ENCODE peak calls at places on chromosomes 1 and 21, in five cellular contexts. One of them, this sample, is unnamed.

GRCh38 chr1:62198069-62198780 is 3.6 kb downstream of the L1TD1 start:
- DNase-seq in neuronal stem cell: no peak
- DNase-seq in H9: peak; percentile 84
- DNase-seq in IMR-90: no peak
- DNase-seq in trophoblast cell: no peak
- DNase-seq in this sample: peak; percentile 88

GRCh38 chr21:35428041-35428400 is 378.9 kb upstream of the RUNX1 start:
- DNase-seq in neuronal stem cell: no peak
- DNase-seq in H9: no peak
- DNase-seq in IMR-90: peak; percentile 35
- DNase-seq in trophoblast cell: no peak
- DNase-seq in this sample: no peak

GRCh38 chr21:37668462-37669239 is 247.6 kb downstream of the KCNJ6 start:
- DNase-seq in neuronal stem cell: no peak
- DNase-seq in H9: peak; percentile 53
- DNase-seq in IMR-90: no peak
- DNase-seq in trophoblast cell: no peak
- DNase-seq in this sample: peak; percentile 67

GRCh38 chr1:36987276-36987675 is 47.0 kb downstream of the GRIK3 start:
- DNase-seq in neuronal stem cell: no peak
- DNase-seq in H9: no peak
- DNase-seq in IMR-90: no peak
- DNase-seq in trophoblast cell: no peak
- DNase-seq in this sample: no peak

GRCh38 chr1:160814316-160814715 is 18.3 kb downstream of the LY9 start:
- DNase-seq in neuronal stem cell: no peak
- DNase-seq in H9: no peak
- DNase-seq in IMR-90: no peak
- DNase-seq in trophoblast cell: no peak
- DNase-seq in this sample: no peak

GRCh38 chr1:245879091-245879490 is 628.0 kb downstream of the SMYD3 start:
- DNase-seq in neuronal stem cell: no peak
- DNase-seq in H9: no peak
- DNase-seq in IMR-90: no peak
- DNase-seq in trophoblast cell: peak; percentile 76
- DNase-seq in this sample: peak; percentile 16

GRCh38 chr1:54218883-54219687 is 19.1 kb downstream of the MRPL37 start:
- DNase-seq in neuronal stem cell: no peak
- DNase-seq in H9: no peak
- DNase-seq in IMR-90: peak; percentile 16
- DNase-seq in trophoblast cell: no peak
- DNase-seq in this sample: no peak

GRCh38 chr1:88647749-88648415 is 36.2 kb upstream of the PKN2 start:
- DNase-seq in neuronal stem cell: no peak
- DNase-seq in H9: no peak
- DNase-seq in IMR-90: no peak
- DNase-seq in trophoblast cell: no peak
- DNase-seq in this sample: peak; percentile 68

GRCh38 chr1:205922314-205922713 is 20.9 kb downstream of the SLC26A9 start:
- DNase-seq in neuronal stem cell: no peak
- DNase-seq in H9: peak; percentile 12
- DNase-seq in IMR-90: no peak
- DNase-seq in trophoblast cell: no peak
- DNase-seq in this sample: no peak

GRCh38 chr1:178529364-178530036 is 16.6 kb downstream of the TEX35 start:
- DNase-seq in neuronal stem cell: no peak
- DNase-seq in H9: peak; percentile 56
- DNase-seq in IMR-90: no peak
- DNase-seq in trophoblast cell: no peak
- DNase-seq in this sample: peak; percentile 28

GRCh38 chr1:61428146-61428545 is 296.8 kb downstream of the TM2D1 start:
- DNase-seq in neuronal stem cell: no peak
- DNase-seq in H9: no peak
- DNase-seq in IMR-90: no peak
- DNase-seq in trophoblast cell: no peak
- DNase-seq in this sample: no peak

GRCh38 chr1:96710708-96711477 is 10.7 kb upstream of the PTBP2 start:
- DNase-seq in neuronal stem cell: no peak
- DNase-seq in H9: no peak
- DNase-seq in IMR-90: peak; percentile 69
- DNase-seq in trophoblast cell: no peak
- DNase-seq in this sample: no peak

GRCh38 chr21:33116669-33117267 is 46.8 kb downstream of the OLIG1 start:
- DNase-seq in neuronal stem cell: no peak
- DNase-seq in H9: no peak
- DNase-seq in IMR-90: no peak
- DNase-seq in trophoblast cell: no peak
- DNase-seq in this sample: no peak

GRCh38 chr1:35111106-35111505 is 31.9 kb downstream of the ZMYM1 start:
- DNase-seq in neuronal stem cell: no peak
- DNase-seq in H9: no peak
- DNase-seq in IMR-90: peak; percentile 92
- DNase-seq in trophoblast cell: no peak
- DNase-seq in this sample: no peak

GRCh38 chr1:23018661-23019093 is 591 bp upstream of the KDM1A start:
- DNase-seq in neuronal stem cell: no peak
- DNase-seq in H9: no peak
- DNase-seq in IMR-90: no peak
- DNase-seq in trophoblast cell: no peak
- DNase-seq in this sample: no peak

GRCh38 chr1:185819798-185820197 is 85.6 kb downstream of the HMCN1 start:
- DNase-seq in neuronal stem cell: no peak
- DNase-seq in H9: no peak
- DNase-seq in IMR-90: no peak
- DNase-seq in trophoblast cell: no peak
- DNase-seq in this sample: no peak

GRCh38 chr1:234118911-234119310 is 214.4 kb downstream of the SLC35F3 start:
- DNase-seq in neuronal stem cell: no peak
- DNase-seq in H9: no peak
- DNase-seq in IMR-90: no peak
- DNase-seq in trophoblast cell: no peak
- DNase-seq in this sample: no peak

GRCh38 chr1:17598251-17598650 is 58.8 kb downstream of the ARHGEF10L start:
- DNase-seq in neuronal stem cell: no peak
- DNase-seq in H9: no peak
- DNase-seq in IMR-90: no peak
- DNase-seq in trophoblast cell: peak; percentile 79
- DNase-seq in this sample: no peak

GRCh38 chr1:32939655-32940371 is 24.8 kb downstream of the RNF19B start:
- DNase-seq in neuronal stem cell: no peak
- DNase-seq in H9: no peak
- DNase-seq in IMR-90: peak; percentile 96
- DNase-seq in trophoblast cell: no peak
- DNase-seq in this sample: no peak

GRCh38 chr1:227943354-227943753 is 4.4 kb downstream of the WNT9A start:
- DNase-seq in neuronal stem cell: no peak
- DNase-seq in H9: no peak
- DNase-seq in IMR-90: no peak
- DNase-seq in trophoblast cell: no peak
- DNase-seq in this sample: no peak

GRCh38 chr1:156150107-156151000 is 3.0 kb upstream of the SEMA4A start:
- DNase-seq in neuronal stem cell: peak; percentile 58
- DNase-seq in H9: no peak
- DNase-seq in IMR-90: no peak
- DNase-seq in trophoblast cell: no peak
- DNase-seq in this sample: no peak

GRCh38 chr21:45347048-45347711 is 57.8 kb upstream of the COL18A1 start:
- DNase-seq in neuronal stem cell: no peak
- DNase-seq in H9: no peak
- DNase-seq in IMR-90: no peak
- DNase-seq in trophoblast cell: no peak
- DNase-seq in this sample: peak; percentile 55
- H2AK5ac ChIP-seq in neuronal stem cell: no peak overlapping the region
- H2AK5ac ChIP-seq in H9: no peak overlapping the region
- H2AK5ac ChIP-seq in IMR-90: no peak overlapping the region
- H2AK5ac ChIP-seq in trophoblast cell: peak overlapping the region; percentile 11
- H2AK5ac ChIP-seq in this sample: no peak overlapping the region

GRCh38 chr1:58310881-58311280 is 235.6 kb downstream of the OMA1 start:
- DNase-seq in neuronal stem cell: no peak
- DNase-seq in H9: no peak
- DNase-seq in IMR-90: no peak
- DNase-seq in trophoblast cell: no peak
- DNase-seq in this sample: peak; percentile 55

GRCh38 chr1:58317086-58317485 is 229.4 kb downstream of the OMA1 start:
- DNase-seq in neuronal stem cell: no peak
- DNase-seq in H9: no peak
- DNase-seq in IMR-90: no peak
- DNase-seq in trophoblast cell: no peak
- DNase-seq in this sample: no peak

GRCh38 chr1:58317694-58318093 is 228.8 kb downstream of the OMA1 start:
- DNase-seq in neuronal stem cell: no peak
- DNase-seq in H9: no peak
- DNase-seq in IMR-90: no peak
- DNase-seq in trophoblast cell: no peak
- DNase-seq in this sample: no peak

GRCh38 chr1:58318157-58318665 is 228.3 kb downstream of the OMA1 start:
- DNase-seq in neuronal stem cell: no peak
- DNase-seq in H9: no peak
- DNase-seq in IMR-90: no peak
- DNase-seq in trophoblast cell: no peak
- DNase-seq in this sample: no peak

GRCh38 chr1:58316141-58316540 is 230.4 kb downstream of the OMA1 start:
- DNase-seq in neuronal stem cell: no peak
- DNase-seq in H9: no peak
- DNase-seq in IMR-90: no peak
- DNase-seq in trophoblast cell: no peak
- DNase-seq in this sample: no peak
- H3K4me1 ChIP-seq in neuronal stem cell: no peaks in the 10 kb centered on the region
- H3K4me1 ChIP-seq in H9: peaks cover 8% of the 10 kb centered on the region
- H3K4me1 ChIP-seq in IMR-90: no peaks in the 10 kb centered on the region
- H3K4me1 ChIP-seq in trophoblast cell: peaks cover 3% of the 10 kb centered on the region
- H3K4me1 ChIP-seq in this sample: peaks cover 4% of the 10 kb centered on the region

GRCh38 chr1:31699341-31699891 is 4.4 kb downstream of the COL16A1 start:
- DNase-seq in neuronal stem cell: no peak
- DNase-seq in H9: no peak
- DNase-seq in IMR-90: no peak
- DNase-seq in trophoblast cell: no peak
- DNase-seq in this sample: no peak

GRCh38 chr1:31701137-31701736 is 2.6 kb downstream of the COL16A1 start:
- DNase-seq in neuronal stem cell: no peak
- DNase-seq in H9: no peak
- DNase-seq in IMR-90: peak; percentile 98
- DNase-seq in trophoblast cell: peak; percentile 66
- DNase-seq in this sample: peak; percentile 84

GRCh38 chr1:31702836-31703404 is 897 bp downstream of the COL16A1 start:
- DNase-seq in neuronal stem cell: no peak
- DNase-seq in H9: no peak
- DNase-seq in IMR-90: peak; percentile 9
- DNase-seq in trophoblast cell: peak; percentile 55
- DNase-seq in this sample: no peak

GRCh38 chr1:31703431-31704260 is at the start of gene COL16A1:
- DNase-seq in neuronal stem cell: no peak
- DNase-seq in H9: peak; percentile 71
- DNase-seq in IMR-90: peak; percentile 52
- DNase-seq in trophoblast cell: no peak
- DNase-seq in this sample: peak; percentile 54

GRCh38 chr1:31700468-31701136 is 3.2 kb downstream of the COL16A1 start:
- DNase-seq in neuronal stem cell: no peak
- DNase-seq in H9: no peak
- DNase-seq in IMR-90: no peak
- DNase-seq in trophoblast cell: no peak
- DNase-seq in this sample: no peak
- H2AK5ac ChIP-seq in neuronal stem cell: peak overlapping the region; percentile 40
- H2AK5ac ChIP-seq in H9: no peak overlapping the region
- H2AK5ac ChIP-seq in IMR-90: peak overlapping the region; percentile 99
- H2AK5ac ChIP-seq in trophoblast cell: peak overlapping the region; percentile 31
- H2AK5ac ChIP-seq in this sample: no peak overlapping the region

DNA sequence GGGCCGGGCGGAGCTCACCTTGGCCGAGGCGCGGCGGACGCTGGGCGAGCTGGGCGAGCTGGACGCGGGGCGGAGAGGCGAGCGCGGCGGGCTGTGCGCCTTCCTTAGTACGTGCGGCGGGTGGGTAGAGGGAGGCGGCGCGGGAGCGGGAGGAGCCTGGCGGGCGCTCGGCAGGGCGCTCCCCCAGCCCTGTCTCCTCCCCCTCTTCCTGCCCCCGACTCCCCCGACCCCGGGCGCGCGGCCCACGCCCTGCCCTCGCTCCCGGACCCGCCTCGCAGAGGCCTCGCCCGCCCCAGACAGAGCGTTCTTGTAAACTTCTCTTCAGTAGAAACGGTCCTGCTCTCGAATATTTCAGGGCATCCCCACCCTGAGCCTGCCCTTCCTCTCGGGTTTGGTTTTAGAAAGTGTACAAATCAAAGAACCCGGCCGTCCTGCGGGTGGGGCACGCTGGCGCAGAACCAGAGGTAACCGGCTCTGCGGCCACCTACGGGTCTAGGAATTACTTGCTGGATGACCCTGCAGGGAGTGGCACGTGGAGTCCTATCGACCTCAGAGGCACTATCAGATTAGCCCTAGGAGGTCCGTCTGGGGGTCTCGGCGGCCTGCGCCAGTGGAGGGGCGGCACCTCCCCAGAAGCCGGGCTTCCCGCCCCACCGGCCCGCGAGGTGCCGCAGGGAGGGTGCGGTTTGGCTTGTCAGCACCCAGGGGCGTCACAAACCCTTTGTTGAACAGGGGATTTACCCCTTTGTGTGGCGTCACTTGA is at the start of gene S100A10:
- DNase-seq in neuronal stem cell: no peak
- DNase-seq in H9: peak; percentile 70
- DNase-seq in IMR-90: peak; percentile 68
- DNase-seq in trophoblast cell: peak; percentile 90
- DNase-seq in this sample: peak; percentile 90
- H3K4me1 ChIP-seq in neuronal stem cell: no peaks in the 10 kb centered on the region
- H3K4me1 ChIP-seq in H9: peaks cover 12% of the 10 kb centered on the region
- H3K4me1 ChIP-seq in IMR-90: peaks cover 22% of the 10 kb centered on the region
- H3K4me1 ChIP-seq in trophoblast cell: peaks cover 19% of the 10 kb centered on the region
- H3K4me1 ChIP-seq in this sample: peaks cover 8% of the 10 kb centered on the region

GRCh38 chr1:224114787-224115175 is 870 bp downstream of the FBXO28 start:
- DNase-seq in neuronal stem cell: no peak
- DNase-seq in H9: no peak
- DNase-seq in IMR-90: no peak
- DNase-seq in trophoblast cell: no peak
- DNase-seq in this sample: no peak
- H2AK5ac ChIP-seq in neuronal stem cell: peak overlapping the region; percentile 84
- H2AK5ac ChIP-seq in H9: no peak overlapping the region
- H2AK5ac ChIP-seq in IMR-90: peak overlapping the region; percentile 20
- H2AK5ac ChIP-seq in trophoblast cell: peak overlapping the region; percentile 81
- H2AK5ac ChIP-seq in this sample: no peak overlapping the region

GRCh38 chr1:21325731-21326387 is 35.6 kb upstream of the ECE1 start:
- DNase-seq in neuronal stem cell: no peak
- DNase-seq in H9: no peak
- DNase-seq in IMR-90: no peak
- DNase-seq in trophoblast cell: no peak
- DNase-seq in this sample: no peak

GRCh38 chr1:21322681-21323016 is 32.4 kb upstream of the ECE1 start:
- DNase-seq in neuronal stem cell: no peak
- DNase-seq in H9: no peak
- DNase-seq in IMR-90: no peak
- DNase-seq in trophoblast cell: no peak
- DNase-seq in this sample: no peak

GRCh38 chr1:21323091-21323490 is 32.8 kb upstream of the ECE1 start:
- DNase-seq in neuronal stem cell: no peak
- DNase-seq in H9: no peak
- DNase-seq in IMR-90: no peak
- DNase-seq in trophoblast cell: no peak
- DNase-seq in this sample: peak; percentile 68

GRCh38 chr1:21325231-21325718 is 35.0 kb upstream of the ECE1 start:
- DNase-seq in neuronal stem cell: no peak
- DNase-seq in H9: no peak
- DNase-seq in IMR-90: no peak
- DNase-seq in trophoblast cell: no peak
- DNase-seq in this sample: no peak

GRCh38 chr1:21324368-21325137 is 34.3 kb upstream of the ECE1 start:
- DNase-seq in neuronal stem cell: no peak
- DNase-seq in H9: no peak
- DNase-seq in IMR-90: peak; percentile 91
- DNase-seq in trophoblast cell: peak; percentile 89
- DNase-seq in this sample: peak; percentile 93
- H3K4me1 ChIP-seq in neuronal stem cell: peaks cover 68% of the 10 kb centered on the region
- H3K4me1 ChIP-seq in H9: peaks cover 18% of the 10 kb centered on the region
- H3K4me1 ChIP-seq in IMR-90: peaks cover 71% of the 10 kb centered on the region
- H3K4me1 ChIP-seq in trophoblast cell: peaks cover 63% of the 10 kb centered on the region
- H3K4me1 ChIP-seq in this sample: peaks cover 42% of the 10 kb centered on the region